ENCODE peak calls at places on chromosomes 1 and 21, in five cellular contexts. One of them, this sample, is unnamed.

GRCh38 chr21:40863839-40864238 is 16.9 kb upstream of the DSCAM start:
- DNase-seq in AG10803: no peak
- DNase-seq in NCI-H774: no peak
- DNase-seq in stimulated activated naive CD8-positive, alpha-beta T cell treated with anti-CD3 and anti-CD28 coated beads, Interleukin-15, Interleukin-2, amounts not matched to agents 100 U/mL and 50 U/mL, for 24 hours: no peak
- DNase-seq in bronchial epithelial cell: no peak
- DNase-seq in this sample: no peak

GRCh38 chr21:46661211-46661625 is 25.7 kb downstream of the PRMT2 start:
- DNase-seq in stimulated activated naive CD8-positive, alpha-beta T cell treated with anti-CD3 and anti-CD28 coated beads, Interleukin-15, Interleukin-2, amounts not matched to agents 100 U/mL and 50 U/mL, for 24 hours: peak
- DNase-seq in bronchial epithelial cell: peak
- DNase-seq in AG10803: peak
- DNase-seq in NCI-H774: no peak
- DNase-seq in this sample: no peak

GRCh38 chr1:112298558-112298957 is 97.5 kb upstream of the CTTNBP2NL start:
- DNase-seq in bronchial epithelial cell: peak
- DNase-seq in NCI-H774: no peak
- DNase-seq in AG10803: peak
- DNase-seq in stimulated activated naive CD8-positive, alpha-beta T cell treated with anti-CD3 and anti-CD28 coated beads, Interleukin-15, Interleukin-2, amounts not matched to agents 100 U/mL and 50 U/mL, for 24 hours: peak
- DNase-seq in this sample: no peak

GRCh38 chr1:32353886-32354570 is 8.3 kb downstream of the FAM229A start:
- DNase-seq in NCI-H774: no peak
- DNase-seq in bronchial epithelial cell: no peak
- DNase-seq in stimulated activated naive CD8-positive, alpha-beta T cell treated with anti-CD3 and anti-CD28 coated beads, Interleukin-15, Interleukin-2, amounts not matched to agents 100 U/mL and 50 U/mL, for 24 hours: no peak
- DNase-seq in AG10803: peak
- DNase-seq in this sample: no peak

GRCh38 chr1:25744140-25744581 is 55.8 kb upstream of the SELENON start:
- DNase-seq in bronchial epithelial cell: peak
- DNase-seq in AG10803: peak
- DNase-seq in stimulated activated naive CD8-positive, alpha-beta T cell treated with anti-CD3 and anti-CD28 coated beads, Interleukin-15, Interleukin-2, amounts not matched to agents 100 U/mL and 50 U/mL, for 24 hours: no peak
- DNase-seq in NCI-H774: no peak
- DNase-seq in this sample: no peak

GRCh38 chr1:85464497-85465098 is 361 bp downstream of the DDAH1 start:
- DNase-seq in NCI-H774: peak
- DNase-seq in AG10803: peak
- DNase-seq in bronchial epithelial cell: no peak
- DNase-seq in stimulated activated naive CD8-positive, alpha-beta T cell treated with anti-CD3 and anti-CD28 coated beads, Interleukin-15, Interleukin-2, amounts not matched to agents 100 U/mL and 50 U/mL, for 24 hours: peak
- DNase-seq in this sample: peak

GRCh38 chr1:9028921-9029715 is 2.9 kb upstream of the SLC2A7 start:
- DNase-seq in stimulated activated naive CD8-positive, alpha-beta T cell treated with anti-CD3 and anti-CD28 coated beads, Interleukin-15, Interleukin-2, amounts not matched to agents 100 U/mL and 50 U/mL, for 24 hours: no peak
- DNase-seq in AG10803: peak
- DNase-seq in NCI-H774: no peak
- DNase-seq in bronchial epithelial cell: no peak
- DNase-seq in this sample: no peak

GRCh38 chr1:231748744-231749143 is 122.2 kb downstream of the DISC1 start:
- DNase-seq in NCI-H774: no peak
- DNase-seq in bronchial epithelial cell: no peak
- DNase-seq in stimulated activated naive CD8-positive, alpha-beta T cell treated with anti-CD3 and anti-CD28 coated beads, Interleukin-15, Interleukin-2, amounts not matched to agents 100 U/mL and 50 U/mL, for 24 hours: no peak
- DNase-seq in AG10803: no peak
- DNase-seq in this sample: no peak

GRCh38 chr1:162029205-162029604 is 5.5 kb upstream of the OLFML2B start:
- DNase-seq in stimulated activated naive CD8-positive, alpha-beta T cell treated with anti-CD3 and anti-CD28 coated beads, Interleukin-15, Interleukin-2, amounts not matched to agents 100 U/mL and 50 U/mL, for 24 hours: no peak
- DNase-seq in bronchial epithelial cell: no peak
- DNase-seq in NCI-H774: no peak
- DNase-seq in AG10803: no peak
- DNase-seq in this sample: no peak

GRCh38 chr21:33042812-33043211 is 17.1 kb downstream of the OLIG2 start:
- DNase-seq in NCI-H774: no peak
- DNase-seq in bronchial epithelial cell: peak
- DNase-seq in AG10803: peak
- DNase-seq in stimulated activated naive CD8-positive, alpha-beta T cell treated with anti-CD3 and anti-CD28 coated beads, Interleukin-15, Interleukin-2, amounts not matched to agents 100 U/mL and 50 U/mL, for 24 hours: no peak
- DNase-seq in this sample: no peak

GRCh38 chr1:20164694-20165202 is 21.1 kb upstream of the UBXN10 start:
- DNase-seq in NCI-H774: no peak
- DNase-seq in stimulated activated naive CD8-positive, alpha-beta T cell treated with anti-CD3 and anti-CD28 coated beads, Interleukin-15, Interleukin-2, amounts not matched to agents 100 U/mL and 50 U/mL, for 24 hours: no peak
- DNase-seq in AG10803: no peak
- DNase-seq in bronchial epithelial cell: no peak
- DNase-seq in this sample: no peak

GRCh38 chr1:150536836-150537731 is 12.1 kb upstream of the ADAMTSL4 start:
- DNase-seq in bronchial epithelial cell: peak
- DNase-seq in AG10803: peak
- DNase-seq in NCI-H774: no peak
- DNase-seq in stimulated activated naive CD8-positive, alpha-beta T cell treated with anti-CD3 and anti-CD28 coated beads, Interleukin-15, Interleukin-2, amounts not matched to agents 100 U/mL and 50 U/mL, for 24 hours: no peak
- DNase-seq in this sample: no peak

GRCh38 chr21:41627428-41627827 is 119.5 kb upstream of the TMPRSS2 start:
- DNase-seq in stimulated activated naive CD8-positive, alpha-beta T cell treated with anti-CD3 and anti-CD28 coated beads, Interleukin-15, Interleukin-2, amounts not matched to agents 100 U/mL and 50 U/mL, for 24 hours: no peak
- DNase-seq in NCI-H774: no peak
- DNase-seq in AG10803: peak
- DNase-seq in bronchial epithelial cell: peak
- DNase-seq in this sample: no peak

GRCh38 chr1:221138516-221138915 is 259.3 kb downstream of the HLX start:
- DNase-seq in stimulated activated naive CD8-positive, alpha-beta T cell treated with anti-CD3 and anti-CD28 coated beads, Interleukin-15, Interleukin-2, amounts not matched to agents 100 U/mL and 50 U/mL, for 24 hours: no peak
- DNase-seq in NCI-H774: no peak
- DNase-seq in bronchial epithelial cell: no peak
- DNase-seq in AG10803: no peak
- DNase-seq in this sample: no peak

GRCh38 chr1:16266411-16267118 is 29.6 kb upstream of the CPLANE2 start:
- DNase-seq in NCI-H774: no peak
- DNase-seq in AG10803: no peak
- DNase-seq in bronchial epithelial cell: no peak
- DNase-seq in stimulated activated naive CD8-positive, alpha-beta T cell treated with anti-CD3 and anti-CD28 coated beads, Interleukin-15, Interleukin-2, amounts not matched to agents 100 U/mL and 50 U/mL, for 24 hours: no peak
- DNase-seq in this sample: no peak

GRCh38 chr1:7560601-7561181 is 210.4 kb upstream of the VAMP3 start:
- DNase-seq in AG10803: no peak
- DNase-seq in NCI-H774: no peak
- DNase-seq in stimulated activated naive CD8-positive, alpha-beta T cell treated with anti-CD3 and anti-CD28 coated beads, Interleukin-15, Interleukin-2, amounts not matched to agents 100 U/mL and 50 U/mL, for 24 hours: no peak
- DNase-seq in bronchial epithelial cell: no peak
- DNase-seq in this sample: no peak

GRCh38 chr1:13749543-13750307 is 49.7 kb downstream of the PRDM2 start:
- DNase-seq in bronchial epithelial cell: peak
- DNase-seq in AG10803: peak
- DNase-seq in stimulated activated naive CD8-positive, alpha-beta T cell treated with anti-CD3 and anti-CD28 coated beads, Interleukin-15, Interleukin-2, amounts not matched to agents 100 U/mL and 50 U/mL, for 24 hours: peak
- DNase-seq in NCI-H774: no peak
- DNase-seq in this sample: peak

GRCh38 chr1:108592030-108592759 is 32.3 kb downstream of the EEIG2 start:
- DNase-seq in stimulated activated naive CD8-positive, alpha-beta T cell treated with anti-CD3 and anti-CD28 coated beads, Interleukin-15, Interleukin-2, amounts not matched to agents 100 U/mL and 50 U/mL, for 24 hours: no peak
- DNase-seq in NCI-H774: no peak
- DNase-seq in bronchial epithelial cell: no peak
- DNase-seq in AG10803: no peak
- DNase-seq in this sample: no peak

GRCh38 chr1:216686860-216687545 is 36.2 kb downstream of the ESRRG start:
- DNase-seq in stimulated activated naive CD8-positive, alpha-beta T cell treated with anti-CD3 and anti-CD28 coated beads, Interleukin-15, Interleukin-2, amounts not matched to agents 100 U/mL and 50 U/mL, for 24 hours: no peak
- DNase-seq in AG10803: peak
- DNase-seq in NCI-H774: no peak
- DNase-seq in bronchial epithelial cell: peak
- DNase-seq in this sample: no peak

This sample was measured in NCI-H510A.